ENCODE peak calls at places on chromosomes 7 and 10, in five cellular contexts. Y, L, U, R and X are unnamed samples.

GRCh38 chr10:117546020-117546629 is 3.6 kb downstream of the EMX2 start:
- DNase-seq in L (no peak), Y (no peak), R (peak), U (no peak), X (no peak)

GRCh38 chr7:150856303-150857275 is 4.3 kb downstream of the AOC1 start:
- DNase-seq in U (no peak), Y (no peak), R (no peak), L (peak), X (no peak)

GRCh38 chr10:28049286-28049685 is 50.4 kb upstream of the ODAD2 start:
- DNase-seq in U (no peak), R (no peak), Y (no peak), L (no peak), X (no peak)

GRCh38 chr7:129574487-129574886 is 37.0 kb upstream of the NRF1 start:
- DNase-seq in U (peak), R (no peak), L (no peak), Y (no peak), X (peak)

GRCh38 chr10:49620286-49620810 is 6.5 kb downstream of the CHAT start:
- DNase-seq in L (no peak), Y (no peak), U (no peak), R (no peak), X (no peak)

GRCh38 chr7:93750986-93751385 is 139.6 kb downstream of the TFPI2 start:
- DNase-seq in U (no peak), R (no peak), Y (no peak), L (no peak), X (no peak)

GRCh38 chr10:99329891-99330674 is 927 bp downstream of the CNNM1 start:
- DNase-seq in U (peak), L (no peak), Y (no peak), R (peak), X (no peak)

GRCh38 chr10:11178606-11179221 is 161.0 kb downstream of the CELF2 start:
- DNase-seq in L (peak), Y (no peak), U (peak), R (no peak), X (no peak)

GRCh38 chr7:38453187-38453586 is 178.0 kb downstream of the AMPH start:
- DNase-seq in L (no peak), U (no peak), Y (no peak), R (peak), X (no peak)

GRCh38 chr7:105854516-105854915 is 21.9 kb downstream of the ATXN7L1 start:
- DNase-seq in U (peak), R (no peak), L (no peak), Y (no peak), X (no peak)

GRCh38 chr10:76029782-76030181 is 598.4 kb downstream of the LRMDA start:
- DNase-seq in U (no peak), Y (no peak), R (no peak), L (no peak), X (no peak)

GRCh38 chr7:55060690-55061414 is 42.0 kb downstream of the EGFR start:
- DNase-seq in U (peak), Y (no peak), R (no peak), L (no peak), X (no peak)

GRCh38 chr7:84524714-84525694 is 330.4 kb upstream of the SEMA3A start:
- DNase-seq in L (peak), R (no peak), Y (no peak), U (peak), X (peak)

GRCh38 chr10:66637273-66638036 is 288.4 kb upstream of the LRRTM3 start:
- DNase-seq in R (peak), Y (no peak), L (no peak), U (no peak), X (no peak)

GRCh38 chr7:15753834-15754600 is 67.5 kb upstream of the MEOX2 start:
- DNase-seq in Y (no peak), R (no peak), L (no peak), U (no peak), X (no peak)

GRCh38 chr10:47055386-47056382 is 144.5 kb downstream of the PTPN20 start:
- DNase-seq in R (no peak), Y (no peak), U (no peak), L (no peak), X (no peak)

GRCh38 chr10:118356628-118357027 is 14.5 kb upstream of the FAM204A start:
- DNase-seq in Y (no peak), R (no peak), L (no peak), U (no peak), X (no peak)

GRCh38 chr10:132806126-132807061 is 20.4 kb upstream of the NKX6-2 start:
- DNase-seq in L (no peak), U (no peak), R (no peak), Y (no peak), X (no peak)

GRCh38 chr7:19619122-19619521 is 89.7 kb downstream of the POLR1F start:
- DNase-seq in U (no peak), R (no peak), L (no peak), Y (peak), X (no peak)

GRCh38 chr7:116097365-116098009 is 66.9 kb upstream of the TFEC start:
- DNase-seq in U (peak), L (no peak), Y (peak), R (no peak), X (peak)

GRCh38 chr7:103106336-103107070 is 31.6 kb downstream of the ARMC10 start:
- DNase-seq in R (peak), L (no peak), U (no peak), Y (no peak), X (no peak)

GRCh38 chr10:34280599-34281374 is 534.3 kb downstream of the PARD3 start:
- DNase-seq in Y (no peak), R (peak), L (peak), U (peak), X (peak)

GRCh38 chr7:3206101-3206500 is 95.0 kb upstream of the SDK1 start:
- DNase-seq in L (no peak), R (no peak), Y (no peak), U (no peak), X (no peak)

GRCh38 chr7:134440476-134440875 is 18.4 kb downstream of the AKR1B1 start:
- DNase-seq in U (no peak), Y (no peak), R (no peak), L (no peak), X (no peak)